ENCODE peak calls at places on chromosome 10, in four cellular contexts. P, L, R and Y are unnamed samples.

GRCh38 chr10:8365935-8366911 is 311.7 kb downstream of the GATA3 start:
- DNase-seq in P (no peak), L (no peak), R (no peak), Y (peak)

GRCh38 chr10:22103701-22104100 is 100.2 kb upstream of the DNAJC1 start:
- DNase-seq in P (peak), L (no peak), R (no peak), Y (no peak)

GRCh38 chr10:97020452-97021400 is 165.0 kb downstream of the SLIT1 start:
- DNase-seq in P (no peak), L (peak), R (no peak), Y (no peak)

GRCh38 chr10:50510517-50511473 is 113.0 kb downstream of the SGMS1 start:
- DNase-seq in P (no peak), L (no peak), R (no peak), Y (no peak)

GRCh38 chr10:18542832-18543231 is 108.6 kb downstream of the NSUN6 start:
- DNase-seq in P (peak), L (no peak), R (no peak), Y (no peak)

GRCh38 chr10:72174297-72174662 is 41.5 kb upstream of the ANAPC16 start:
- DNase-seq in P (no peak), L (no peak), R (no peak), Y (no peak)

GRCh38 chr10:71696635-71697326 is 22.8 kb downstream of the C10orf105 start:
- DNase-seq in P (peak), L (no peak), R (no peak), Y (peak)

GRCh38 chr10:132547421-132547861 is 9.9 kb downstream of the INPP5A start:
- DNase-seq in P (no peak), L (no peak), R (no peak), Y (no peak)

GRCh38 chr10:71621783-71622526 is 97.6 kb downstream of the C10orf105 start:
- DNase-seq in P (peak), L (no peak), R (no peak), Y (peak)

GRCh38 chr10:37734971-37735370 is 122.4 kb downstream of the ZNF248 start:
- DNase-seq in P (no peak), L (no peak), R (no peak), Y (no peak)

GRCh38 chr10:71255817-71256660 is 43.7 kb downstream of the UNC5B start:
- DNase-seq in P (peak), L (no peak), R (peak), Y (peak)

GRCh38 chr10:58590152-58590551 is 77.5 kb downstream of the BICC1 start:
- DNase-seq in P (peak), L (no peak), R (no peak), Y (peak)

GRCh38 chr10:33098966-33099663 is 141.1 kb upstream of the ITGB1 start:
- DNase-seq in P (no peak), L (no peak), R (no peak), Y (no peak)

GRCh38 chr10:31146496-31147219 is 115.0 kb upstream of the ZNF438 start:
- DNase-seq in P (peak), L (no peak), R (no peak), Y (peak)

GRCh38 chr10:59905735-59906416 is 480 bp downstream of the CCDC6 start:
- DNase-seq in P (peak), L (no peak), R (no peak), Y (peak)

GRCh38 chr10:34776090-34776690 is 38.9 kb downstream of the PARD3 start:
- DNase-seq in P (no peak), L (no peak), R (no peak), Y (no peak)

GRCh38 chr10:125016611-125017202 is 74.8 kb downstream of the ZRANB1 start:
- DNase-seq in P (peak), L (no peak), R (no peak), Y (no peak)

GRCh38 chr10:66782144-66782543 is 143.7 kb upstream of the LRRTM3 start:
- DNase-seq in P (no peak), L (no peak), R (no peak), Y (no peak)

GRCh38 chr10:124149681-124150080 is 56.3 kb upstream of the CHST15 start:
- DNase-seq in P (no peak), L (peak), R (peak), Y (no peak)

GRCh38 chr10:73899401-73899780 is 11.5 kb upstream of the PLAU start:
- DNase-seq in P (peak), L (no peak), R (no peak), Y (peak)

GRCh38 chr10:133156674-133157579 is 3.1 kb upstream of the KNDC1 start:
- DNase-seq in P (no peak), L (no peak), R (no peak), Y (no peak)

GRCh38 chr10:120997313-120998102 is 146.3 kb downstream of the WDR11 start:
- DNase-seq in P (no peak), L (no peak), R (no peak), Y (no peak)